ENCODE peak calls at places on chromosomes 3 and 15, in eight cellular contexts. B, D, M, Y, U, R, F and Z are unnamed samples.

GRCh38 chr3:32443471-32443870 is 51.8 kb downstream of the CMTM7 start:
- DNase-seq in B (peak; percentile 51), D (no peak), M (no peak), Y (no peak), U (peak; percentile 53), R (no peak), F (no peak), Z (peak; percentile 82)

GRCh38 chr15:93779341-93779740 is 452.0 kb upstream of the MCTP2 start:
- DNase-seq in B (no peak), D (no peak), M (no peak), Y (no peak), U (no peak), R (no peak), F (no peak), Z (no peak)

GRCh38 chr15:43769584-43770228 is 7.1 kb downstream of the ELL3 start:
- DNase-seq in B (peak; percentile 37), D (peak; percentile 75), M (no peak), Y (no peak), U (peak; percentile 49), R (peak; percentile 59), F (peak; percentile 69), Z (peak; percentile 65)

GRCh38 chr3:127749787-127750225 is 72.5 kb downstream of the MGLL start:
- DNase-seq in B (no peak), D (no peak), M (peak; percentile 52), Y (no peak), U (no peak), R (no peak), F (no peak), Z (no peak)

GRCh38 chr15:60590935-60591490 is 112.1 kb upstream of the ICE2 start:
- DNase-seq in B (peak; percentile 28), D (peak; percentile 66), M (no peak), Y (peak; percentile 25), U (peak; percentile 32), R (peak; percentile 38), F (peak; percentile 69), Z (peak; percentile 47)

GRCh38 chr3:52480768-52481715 is 14.1 kb upstream of the STAB1 start:
- DNase-seq in B (no peak), D (no peak), M (no peak), Y (no peak), U (no peak), R (no peak), F (no peak), Z (no peak)

GRCh38 chr3:122577409-122578028 is at the start of gene PARP15:
- DNase-seq in B (no peak), D (no peak), M (no peak), Y (no peak), U (no peak), R (peak; percentile 11), F (no peak), Z (no peak)

GRCh38 chr15:32030795-32031194 is 480 bp downstream of the CHRNA7 start:
- DNase-seq in B (no peak), D (no peak), M (no peak), Y (no peak), U (no peak), R (no peak), F (peak; percentile 26), Z (no peak)

GRCh38 chr3:51514210-51514609 is 14.4 kb upstream of the DCAF1 start:
- DNase-seq in B (no peak), D (no peak), M (no peak), Y (no peak), U (no peak), R (no peak), F (no peak), Z (no peak)

GRCh38 chr3:61901481-61901880 is 340.1 kb downstream of the PTPRG start:
- DNase-seq in B (no peak), D (no peak), M (no peak), Y (no peak), U (no peak), R (no peak), F (no peak), Z (no peak)

GRCh38 chr15:93974804-93975481 is 256.4 kb upstream of the MCTP2 start:
- DNase-seq in B (no peak), D (no peak), M (peak; percentile 60), Y (no peak), U (peak; percentile 55), R (no peak), F (peak; percentile 81), Z (no peak)

GRCh38 chr3:13044496-13045244 is 28.6 kb downstream of the IQSEC1 start:
- DNase-seq in B (no peak), D (no peak), M (no peak), Y (no peak), U (no peak), R (no peak), F (no peak), Z (no peak)

GRCh38 chr3:161854232-161854771 is 357.7 kb downstream of the OTOL1 start:
- DNase-seq in B (peak; percentile 60), D (no peak), M (no peak), Y (peak; percentile 1), U (peak; percentile 21), R (no peak), F (peak; percentile 87), Z (peak; percentile 50)

GRCh38 chr3:56612146-56612545 is 55.2 kb downstream of the CCDC66 start:
- DNase-seq in B (no peak), D (no peak), M (no peak), Y (no peak), U (no peak), R (no peak), F (no peak), Z (no peak)

GRCh38 chr3:197339841-197340520 is 41.6 kb upstream of the DLG1 start:
- DNase-seq in B (peak; percentile 17), D (no peak), M (no peak), Y (no peak), U (peak; percentile 20), R (no peak), F (peak; percentile 58), Z (no peak)

GRCh38 chr3:104635872-104636580 is 730.7 kb upstream of the ALCAM start:
- DNase-seq in B (no peak), D (no peak), M (no peak), Y (no peak), U (no peak), R (no peak), F (no peak), Z (no peak)

GRCh38 chr3:62183087-62183486 is 190.3 kb downstream of the FEZF2 start:
- DNase-seq in B (no peak), D (no peak), M (no peak), Y (no peak), U (no peak), R (no peak), F (no peak), Z (no peak)

GRCh38 chr3:184609861-184610365 is 48.3 kb downstream of the EPHB3 start:
- DNase-seq in B (no peak), D (no peak), M (no peak), Y (no peak), U (no peak), R (no peak), F (no peak), Z (no peak)

GRCh38 chr3:133851931-133852330 is 43.8 kb downstream of the RAB6B start:
- DNase-seq in B (no peak), D (no peak), M (no peak), Y (no peak), U (no peak), R (no peak), F (no peak), Z (no peak)

GRCh38 chr15:60091150-60091549 is 87.0 kb downstream of the FOXB1 start:
- DNase-seq in B (peak; percentile 90), D (no peak), M (no peak), Y (no peak), U (peak; percentile 49), R (no peak), F (peak; percentile 67), Z (peak; percentile 97)

GRCh38 chr3:194824676-194825075 is 139.0 kb downstream of the FAM43A start:
- DNase-seq in B (no peak), D (peak; percentile 60), M (no peak), Y (no peak), U (no peak), R (no peak), F (no peak), Z (no peak)

GRCh38 chr3:101819649-101820202 is 29.6 kb upstream of the NFKBIZ start:
- DNase-seq in B (no peak), D (no peak), M (no peak), Y (no peak), U (no peak), R (no peak), F (no peak), Z (no peak)